ENCODE peak calls at places on chromosomes 13 and 19, in ten cellular contexts. R is pancreas, E is bronchial epithelial cell, L is Caco-2, A is adrenal gland, C is OCI-LY7, G is neural progenitor cell, O is left lung, D is iPS DF 6.9, T is SJSA1. M is an unnamed sample. For H3K36me3, the result is how much of the 10 kb centered on the place peaks cover.

GRCh38 chr13:110334256-110334655 is 27.2 kb downstream of the COL4A2 start:
- DNase-seq in R (no peak), E (peak), L (no peak), A (no peak), C (no peak), G (no peak), O (no peak), D (no peak), T (peak), M (peak)

GRCh38 chr19:30446844-30447243 is 74.7 kb downstream of the ZNF536 start:
- DNase-seq in R (no peak), E (no peak), L (no peak), A (no peak), C (no peak), G (no peak), O (no peak), D (no peak), T (no peak), M (no peak)

GRCh38 chr13:110799246-110800236 is 86.0 kb downstream of the ING1 start:
- DNase-seq in R (no peak), E (no peak), L (no peak), A (peak), C (no peak), G (no peak), O (peak), D (no peak), T (peak), M (no peak)

GRCh38 chr13:73286177-73286576 is 227.4 kb downstream of the KLF5 start:
- DNase-seq in R (no peak), E (no peak), L (no peak), A (no peak), C (no peak), G (no peak), O (no peak), D (no peak), T (no peak), M (no peak)

GRCh38 chr13:31089649-31090048 is 72.1 kb downstream of the HSPH1 start:
- DNase-seq in R (no peak), E (no peak), L (no peak), A (no peak), C (no peak), G (no peak), O (no peak), D (no peak), T (no peak), M (no peak)

GRCh38 chr19:49637865-49638350 is 2.0 kb downstream of the RRAS start:
- DNase-seq in R (peak), E (peak), L (peak), A (peak), C (no peak), G (peak), O (peak), D (no peak), T (peak), M (peak)

GRCh38 chr19:57934820-57935665 is at the start of gene ZNF418:
- DNase-seq in R (peak), E (peak), L (no peak), A (peak), C (no peak), G (peak), O (peak), D (peak), T (no peak), M (peak)

GRCh38 chr19:10113964-10114650 is 2.6 kb downstream of the P2RY11 start:
- DNase-seq in R (peak), E (no peak), L (no peak), A (no peak), C (no peak), G (no peak), O (no peak), D (no peak), T (no peak), M (no peak)

GRCh38 chr19:40116075-40116474 is 25.3 kb upstream of the ZNF780A start:
- DNase-seq in R (no peak), E (no peak), L (no peak), A (no peak), C (no peak), G (no peak), O (no peak), D (no peak), T (no peak), M (no peak)

GRCh38 chr19:58056261-58056660 is 2.8 kb upstream of the ZNF135 start:
- DNase-seq in R (no peak), E (no peak), L (no peak), A (no peak), C (no peak), G (no peak), O (no peak), D (no peak), T (no peak), M (no peak)

GRCh38 chr19:5447700-5448311 is 7.4 kb upstream of the ZNRF4 start:
- DNase-seq in R (no peak), E (peak), L (no peak), A (no peak), C (no peak), G (no peak), O (no peak), D (no peak), T (no peak), M (no peak)

GRCh38 chr13:107851670-107852460 is 363.5 kb downstream of the LIG4 start:
- DNase-seq in R (no peak), E (no peak), L (no peak), A (no peak), C (no peak), G (peak), O (no peak), D (no peak), T (no peak), M (no peak)

GRCh38 chr13:27026396-27026795 is 145.2 kb downstream of the USP12 start:
- DNase-seq in R (no peak), E (no peak), L (no peak), A (no peak), C (no peak), G (no peak), O (no peak), D (no peak), T (no peak), M (no peak)

GRCh38 chr13:21837841-21838551 is 167.1 kb downstream of the FGF9 start:
- DNase-seq in R (no peak), E (no peak), L (peak), A (no peak), C (no peak), G (no peak), O (no peak), D (no peak), T (peak), M (peak)

GRCh38 chr19:18789883-18790565 is 1.1 kb downstream of the COMP start:
- DNase-seq in R (no peak), E (no peak), L (peak), A (no peak), C (no peak), G (peak), O (no peak), D (no peak), T (no peak), M (no peak)

GRCh38 chr13:24287748-24288287 is 21.6 kb upstream of the C1QTNF9 start:
- DNase-seq in R (no peak), E (no peak), L (no peak), A (no peak), C (no peak), G (no peak), O (no peak), D (no peak), T (no peak), M (no peak)
- H3K36me3 ChIP-seq in R (half or more), E (under half), L (under half), A (under half), C (under half), G (under half), O (under half), D (under half), T (under half), M (under half)

GRCh38 chr13:90723381-90723780 is 624.1 kb upstream of the MIR17HG start:
- DNase-seq in R (no peak), E (no peak), L (no peak), A (no peak), C (no peak), G (no peak), O (no peak), D (no peak), T (no peak), M (no peak)

GRCh38 chr13:90719452-90719851 is 628.0 kb upstream of the MIR17HG start:
- DNase-seq in R (no peak), E (no peak), L (no peak), A (no peak), C (no peak), G (no peak), O (no peak), D (no peak), T (no peak), M (no peak)

GRCh38 chr13:90717451-90717936 is 630.0 kb upstream of the MIR17HG start:
- DNase-seq in R (no peak), E (peak), L (no peak), A (peak), C (no peak), G (peak), O (no peak), D (no peak), T (peak), M (no peak)

GRCh38 chr13:90721937-90722336 is 625.5 kb upstream of the MIR17HG start:
- DNase-seq in R (no peak), E (no peak), L (no peak), A (no peak), C (no peak), G (no peak), O (no peak), D (no peak), T (no peak), M (no peak)
- H3K36me3 ChIP-seq in R (under half), E (under half), L (under half), A (under half), C (under half), G (under half), O (under half), D (under half), T (under half), M (under half)

DNA sequence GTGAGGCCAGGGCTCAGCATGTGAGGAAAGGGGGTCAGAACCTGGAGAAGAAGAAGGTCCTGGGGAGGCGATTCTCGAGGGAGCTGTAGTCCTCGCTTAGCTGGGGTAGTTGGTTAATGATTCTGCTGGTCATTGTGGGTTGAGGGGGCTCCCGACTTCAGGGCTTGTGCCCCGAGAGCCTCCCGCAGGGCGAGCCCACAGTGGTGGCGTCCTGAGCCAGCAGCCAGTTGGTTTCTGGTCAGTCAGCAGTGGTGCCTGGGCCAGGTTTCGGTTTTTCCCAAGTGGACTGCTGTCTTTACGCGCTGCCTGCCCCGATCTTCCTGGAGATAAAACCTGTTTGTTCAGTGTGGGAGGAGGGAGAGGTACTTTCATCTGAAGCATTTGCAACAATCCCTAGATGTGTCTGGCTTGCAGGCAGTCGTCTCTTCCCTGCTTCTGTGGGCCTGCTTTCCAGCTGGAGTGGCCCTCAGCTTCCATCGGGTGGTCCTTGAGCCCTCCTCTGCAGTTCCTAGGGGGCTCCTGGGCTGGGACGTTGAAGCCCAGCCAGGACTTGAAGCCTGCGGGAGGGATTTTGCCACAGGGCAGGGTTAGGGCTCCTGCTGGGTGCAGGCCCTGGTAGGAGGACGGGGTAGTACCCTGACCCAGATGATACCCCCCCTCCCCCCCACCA is 3.2 kb downstream of the PTBP1 start:
- DNase-seq in R (peak), E (peak), L (no peak), A (no peak), C (no peak), G (no peak), O (no peak), D (no peak), T (no peak), M (no peak)
- H3K36me3 ChIP-seq in R (under half), E (under half), L (under half), A (under half), C (half or more), G (under half), O (under half), D (under half), T (half or more), M (under half)

DNA sequence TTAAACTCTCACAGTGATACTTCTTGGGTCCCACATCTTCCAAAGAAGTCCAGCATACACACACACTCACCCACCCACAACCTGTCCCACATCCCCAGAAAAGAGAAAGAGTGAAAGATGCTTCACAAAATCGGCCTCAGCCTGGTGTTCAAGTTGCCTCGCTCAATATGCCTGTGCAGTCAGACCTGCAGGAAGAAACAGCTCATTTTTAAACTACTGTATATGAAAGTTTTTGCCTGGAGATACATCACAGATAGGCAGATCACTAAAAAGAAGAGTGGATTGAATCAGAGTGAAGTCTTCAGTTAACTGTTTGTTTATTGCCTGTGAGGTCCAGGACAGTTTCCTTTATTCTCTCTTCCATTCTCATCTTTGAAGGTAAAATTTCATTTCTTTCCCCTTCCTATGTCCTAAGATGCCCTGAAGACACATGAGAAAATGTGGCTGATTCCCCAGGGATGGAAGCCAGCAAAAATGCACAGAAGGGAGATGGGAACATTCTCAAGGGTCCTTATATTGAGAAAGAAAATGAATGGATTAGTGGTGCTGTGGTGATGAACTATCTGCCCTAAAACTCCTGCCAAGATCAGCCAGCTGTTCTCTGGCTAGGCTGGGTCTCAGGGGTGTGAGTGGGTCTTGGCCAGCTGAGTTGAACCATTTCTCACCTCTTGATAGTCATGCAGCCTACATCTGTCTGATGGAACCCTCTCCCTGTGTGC is 259.0 kb downstream of the ITGBL1 start:
- DNase-seq in R (no peak), E (no peak), L (no peak), A (no peak), C (no peak), G (no peak), O (no peak), D (no peak), T (no peak), M (no peak)
- H3K36me3 ChIP-seq in R (under half), E (under half), L (under half), A (under half), C (under half), G (under half), O (under half), D (under half), T (under half), M (under half)

DNA sequence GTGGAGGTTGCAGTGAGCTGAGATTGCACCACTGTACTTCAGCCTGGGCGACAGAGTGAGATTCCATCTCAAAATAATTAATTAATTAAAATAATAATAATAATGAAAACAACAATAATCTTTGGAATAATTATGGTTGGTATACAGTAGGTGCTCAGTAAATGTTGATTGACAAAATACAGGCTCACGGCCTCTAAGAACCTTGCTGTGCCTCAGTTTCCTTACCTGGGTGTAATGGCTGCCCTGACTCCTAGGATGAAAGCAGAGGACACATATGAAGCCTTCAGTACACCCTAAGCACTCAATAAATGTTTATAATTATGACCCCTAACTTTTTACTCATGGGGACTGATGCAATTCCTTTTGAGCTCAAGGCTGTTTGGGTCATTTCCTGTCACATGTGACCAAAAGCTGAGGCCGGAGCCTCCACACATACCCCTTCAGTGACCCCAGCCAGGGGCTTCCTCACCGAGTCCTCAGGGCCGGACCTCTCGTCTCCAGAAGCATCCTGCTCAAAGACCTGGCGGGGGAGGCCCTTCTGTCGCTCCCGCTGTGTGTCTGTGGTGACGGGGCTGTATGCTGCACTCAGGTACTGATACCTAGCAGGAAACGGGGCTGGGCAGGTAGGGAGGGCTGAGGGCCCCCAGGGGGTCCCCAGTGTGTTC is 10.5 kb downstream of the DOCK6 start:
- DNase-seq in R (no peak), E (no peak), L (no peak), A (no peak), C (no peak), G (no peak), O (no peak), D (no peak), T (no peak), M (no peak)
- H3K36me3 ChIP-seq in R (under half), E (under half), L (under half), A (under half), C (under half), G (under half), O (under half), D (under half), T (under half), M (under half)

GRCh38 chr13:42969558-42970172 is 22.4 kb downstream of the EPSTI1 start:
- DNase-seq in R (peak), E (peak), L (peak), A (peak), C (peak), G (peak), O (peak), D (peak), T (peak), M (peak)
- H3K36me3 ChIP-seq in R (under half), E (under half), L (under half), A (under half), C (under half), G (under half), O (under half), D (under half), T (under half), M (under half)

GRCh38 chr19:1950640-1951039 is 9.7 kb downstream of the CSNK1G2 start:
- DNase-seq in R (no peak), E (no peak), L (no peak), A (no peak), C (no peak), G (no peak), O (no peak), D (no peak), T (no peak), M (no peak)
- H3K36me3 ChIP-seq in R (under half), E (under half), L (under half), A (under half), C (under half), G (under half), O (under half), D (under half), T (under half), M (under half)

GRCh38 chr13:51913421-51914136 is 51.8 kb downstream of the CCDC70 start:
- DNase-seq in R (no peak), E (no peak), L (no peak), A (no peak), C (peak), G (peak), O (no peak), D (no peak), T (no peak), M (no peak)

GRCh38 chr13:51912511-51913225 is 50.9 kb downstream of the CCDC70 start:
- DNase-seq in R (no peak), E (no peak), L (no peak), A (no peak), C (peak), G (no peak), O (no peak), D (no peak), T (no peak), M (no peak)

GRCh38 chr13:51916419-51916818 is 54.6 kb downstream of the CCDC70 start:
- DNase-seq in R (no peak), E (no peak), L (no peak), A (no peak), C (no peak), G (no peak), O (no peak), D (no peak), T (no peak), M (no peak)

GRCh38 chr13:51912091-51912490 is 50.3 kb downstream of the CCDC70 start:
- DNase-seq in R (no peak), E (peak), L (peak), A (no peak), C (peak), G (no peak), O (no peak), D (no peak), T (no peak), M (no peak)

DNA sequence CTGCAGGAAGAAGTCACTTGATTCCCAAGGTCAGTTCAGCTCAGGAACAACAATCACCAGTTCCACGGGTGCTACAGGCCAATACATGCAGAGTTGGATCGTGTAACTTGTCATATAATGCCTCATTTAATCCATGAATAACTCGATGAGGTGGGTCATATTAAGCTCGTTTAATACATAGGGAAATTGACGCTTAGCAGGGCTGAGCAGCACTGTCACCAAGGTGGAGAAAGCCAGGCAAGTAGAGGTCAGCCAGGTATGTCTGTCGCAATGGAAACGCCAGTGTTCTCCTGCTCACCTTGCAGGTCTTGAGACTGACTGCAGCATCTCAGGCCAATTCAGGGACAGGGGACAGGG is 52.3 kb downstream of the CCDC70 start:
- DNase-seq in R (no peak), E (peak), L (no peak), A (no peak), C (no peak), G (no peak), O (no peak), D (no peak), T (no peak), M (no peak)
- H3K36me3 ChIP-seq in R (under half), E (under half), L (under half), A (under half), C (under half), G (under half), O (under half), D (under half), T (under half), M (under half)

GRCh38 chr13:51453308-51453958 is 597 bp upstream of the INTS6 start:
- DNase-seq in R (peak), E (no peak), L (no peak), A (peak), C (peak), G (peak), O (peak), D (no peak), T (peak), M (peak)

GRCh38 chr13:51453959-51454703 is 1.3 kb upstream of the INTS6 start:
- DNase-seq in R (peak), E (peak), L (peak), A (peak), C (peak), G (peak), O (peak), D (no peak), T (no peak), M (peak)

GRCh38 chr13:51451134-51451466 is 1.7 kb downstream of the INTS6 start:
- DNase-seq in R (no peak), E (no peak), L (no peak), A (no peak), C (no peak), G (no peak), O (no peak), D (no peak), T (no peak), M (no peak)

GRCh38 chr13:51451467-51452390 is 1.1 kb downstream of the INTS6 start:
- DNase-seq in R (peak), E (peak), L (peak), A (peak), C (peak), G (peak), O (peak), D (no peak), T (peak), M (peak)

GRCh38 chr13:51452391-51453307 is at the start of gene INTS6:
- DNase-seq in R (peak), E (peak), L (peak), A (peak), C (peak), G (peak), O (peak), D (peak), T (peak), M (peak)
- H3K36me3 ChIP-seq in R (under half), E (under half), L (under half), A (under half), C (half or more), G (under half), O (under half), D (under half), T (under half), M (under half)

GRCh38 chr19:38840583-38840968 is 9.0 kb upstream of the ECH1 start:
- DNase-seq in R (no peak), E (no peak), L (no peak), A (peak), C (no peak), G (no peak), O (no peak), D (no peak), T (no peak), M (no peak)
- H3K36me3 ChIP-seq in R (half or more), E (half or more), L (under half), A (under half), C (half or more), G (under half), O (under half), D (half or more), T (half or more), M (half or more)

M was measured in sigmoid colon.